ENCODE peak calls at places on chromosomes 12 and 14, in four cellular contexts. P is A549, V is AG04449, E is BJ. D is an unnamed sample.

GRCh38 chr12:95201056-95201670 is 16.1 kb downstream of the FGD6 start:
- DNase-seq in E (no peak), P (peak; percentile 57), V (no peak), D (no peak)

GRCh38 chr12:2194571-2194970 is 141.8 kb downstream of the CACNA1C start:
- DNase-seq in P (no peak), V (no peak), E (no peak), D (no peak)

GRCh38 chr14:103091041-103091882 is 3.3 kb upstream of the EXOC3L4 start:
- DNase-seq in E (no peak), P (peak; percentile 88), V (no peak), D (no peak)

GRCh38 chr12:103196467-103196866 is 239.0 kb downstream of the ASCL1 start:
- DNase-seq in V (no peak), E (no peak), P (no peak), D (no peak)

GRCh38 chr14:23438130-23438893 is 2.9 kb upstream of the MYH7 start:
- DNase-seq in E (no peak), V (no peak), P (no peak), D (no peak)

GRCh38 chr12:89230376-89231101 is 121.8 kb downstream of the DUSP6 start:
- DNase-seq in V (no peak), P (no peak), E (no peak), D (no peak)

GRCh38 chr14:60357551-60357930 is 108.5 kb downstream of the PPM1A start:
- DNase-seq in V (no peak), P (no peak), E (no peak), D (no peak)

GRCh38 chr14:98947911-98948595 is 323.9 kb downstream of the BCL11B start:
- DNase-seq in V (no peak), P (no peak), E (no peak), D (no peak)

GRCh38 chr12:34299802-34300193 is 277.5 kb downstream of the ALG10 start:
- DNase-seq in P (no peak), V (no peak), E (no peak), D (no peak)

GRCh38 chr12:76080729-76081415 is 3.6 kb downstream of the NAP1L1 start:
- DNase-seq in P (peak; percentile 38), E (no peak), V (no peak), D (peak; percentile 27)

GRCh38 chr14:77151245-77151644 is 9.7 kb upstream of the ZDHHC22 start:
- DNase-seq in P (peak; percentile 55), E (no peak), V (no peak), D (no peak)

GRCh38 chr14:77123381-77124344 is 17.9 kb downstream of the ZDHHC22 start:
- DNase-seq in P (no peak), V (no peak), E (no peak), D (no peak)

GRCh38 chr12:120474092-120474960 is 4.8 kb upstream of the SRSF9 start:
- DNase-seq in E (peak; percentile 26), P (peak; percentile 76), V (no peak), D (no peak)

GRCh38 chr12:121533391-121534090 is 47.3 kb downstream of the KDM2B start:
- DNase-seq in E (no peak), P (no peak), V (no peak), D (no peak)

GRCh38 chr12:121536058-121536928 is 44.5 kb downstream of the KDM2B start:
- DNase-seq in E (peak; percentile 39), P (peak; percentile 63), V (no peak), D (peak; percentile 55)

GRCh38 chr12:121534495-121535148 is 46.2 kb downstream of the KDM2B start:
- DNase-seq in P (no peak), V (no peak), E (no peak), D (no peak)

GRCh38 chr12:121536929-121537813 is 43.7 kb downstream of the KDM2B start:
- DNase-seq in P (peak; percentile 79), V (no peak), E (no peak), D (no peak)

DNA sequence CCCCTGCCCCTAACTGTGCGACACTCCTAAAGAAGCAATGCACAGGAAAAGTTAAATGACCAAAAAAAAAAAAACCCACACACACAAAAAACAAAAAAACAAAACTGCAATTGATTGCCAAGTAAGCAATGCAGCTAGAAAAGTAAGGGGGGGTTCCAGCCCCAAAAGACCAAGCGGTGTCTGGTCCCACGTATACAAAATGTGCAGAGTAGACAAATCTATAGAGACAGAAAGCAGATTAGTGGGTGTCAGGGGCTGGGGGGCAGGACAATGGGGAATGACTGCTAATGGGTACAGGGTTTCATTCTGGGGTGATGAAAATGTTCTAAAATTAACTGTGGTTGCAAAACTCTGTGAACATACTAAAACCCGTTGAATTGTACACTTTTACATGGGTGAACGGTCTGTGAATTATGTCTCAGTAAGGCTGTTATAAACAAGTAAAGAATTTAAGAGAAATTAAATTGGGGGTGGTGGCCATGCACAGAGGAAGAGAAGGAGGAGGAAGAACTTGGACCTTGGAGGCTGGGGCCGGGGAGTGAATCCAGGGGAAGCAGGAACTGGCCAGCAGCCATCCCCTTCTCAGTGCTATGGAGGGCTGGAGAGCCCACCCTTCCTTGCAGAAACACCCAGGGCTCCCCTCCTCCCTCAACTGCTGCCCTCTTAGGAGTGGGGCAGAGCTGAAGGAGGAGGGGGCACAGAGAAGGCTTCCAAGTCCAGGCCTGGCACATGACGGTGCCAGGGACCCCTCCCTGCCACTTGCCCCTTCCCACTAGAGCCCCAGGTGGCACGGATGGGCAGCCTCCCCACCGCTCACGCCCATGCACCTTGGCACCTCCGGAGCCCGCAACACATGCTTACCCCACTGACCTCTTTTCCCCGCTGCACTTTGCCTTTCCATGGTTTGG is 45.4 kb downstream of the KDM2B start:
- DNase-seq in P (no peak), V (no peak), E (no peak), D (no peak)
- H3K4me3 ChIP-seq in P (no peak overlapping the region), V (peak overlapping the region; percentile 51), E (peak overlapping the region; percentile 40), D (no peak overlapping the region)

DNA sequence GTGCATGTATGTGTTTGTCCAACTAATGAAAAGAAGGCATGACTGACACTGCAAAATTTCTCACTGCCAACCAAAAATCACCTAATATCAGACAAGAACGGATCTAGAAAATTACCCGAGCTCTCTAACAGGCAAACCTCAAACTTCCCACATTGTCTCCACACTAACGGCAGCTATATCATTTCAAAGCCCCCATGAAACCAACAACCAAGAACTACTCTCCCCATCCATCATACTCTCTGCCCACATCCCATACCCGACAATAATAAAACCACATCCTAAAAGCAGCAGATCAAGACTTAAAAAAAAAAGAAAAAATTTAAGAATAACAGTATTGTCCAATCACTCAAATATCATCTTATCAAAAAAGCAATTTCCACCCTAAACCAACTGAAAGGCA is 227.0 kb downstream of the CEP128 start:
- DNase-seq in V (no peak), E (no peak), P (no peak), D (peak; percentile 97)
- H3K4me3 ChIP-seq in V (no peak overlapping the region), E (no peak overlapping the region), P (no peak overlapping the region), D (peak overlapping the region; percentile 20)

GRCh38 chr12:99234702-99235101 is 412.9 kb upstream of the GARIN6 start:
- DNase-seq in E (no peak), P (no peak), V (no peak), D (no peak)
- H3K4me3 ChIP-seq in E (no peak overlapping the region), P (no peak overlapping the region), V (no peak overlapping the region), D (no peak overlapping the region)

DNA sequence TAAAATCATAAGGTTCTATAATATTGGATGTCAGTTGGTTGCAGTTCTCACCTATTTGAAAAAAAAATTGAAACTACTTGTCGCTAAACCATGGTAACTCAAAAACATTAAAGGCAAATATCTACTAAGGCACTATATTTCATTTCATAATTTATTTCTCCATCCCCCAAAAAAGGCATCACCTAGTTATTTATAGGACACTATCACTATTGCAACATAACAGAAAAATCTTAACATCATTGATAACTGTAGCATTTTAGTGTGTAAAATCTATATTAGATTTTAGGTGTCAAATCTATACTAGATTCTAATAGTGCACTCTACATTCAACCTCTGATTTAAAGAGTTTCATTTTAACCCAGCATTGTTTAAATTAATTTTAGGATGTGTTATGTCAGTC is 1.7 kb downstream of the SPTSSA start:
- DNase-seq in P (no peak), E (no peak), V (no peak), D (no peak)
- H3K4me3 ChIP-seq in P (peak overlapping the region; percentile 79), E (peak overlapping the region; percentile 6), V (peak overlapping the region; percentile 84), D (no peak overlapping the region)

GRCh38 chr12:130978785-130979184 is 25.1 kb downstream of the ADGRD1 start:
- DNase-seq in P (no peak), E (no peak), V (no peak), D (no peak)

GRCh38 chr12:130983328-130984017 is 29.8 kb downstream of the ADGRD1 start:
- DNase-seq in P (no peak), V (no peak), E (no peak), D (no peak)

GRCh38 chr12:130982565-130983225 is 29.0 kb downstream of the ADGRD1 start:
- DNase-seq in P (no peak), V (no peak), E (no peak), D (no peak)

GRCh38 chr12:130981947-130982346 is 28.2 kb downstream of the ADGRD1 start:
- DNase-seq in V (no peak), P (no peak), E (no peak), D (no peak)

DNA sequence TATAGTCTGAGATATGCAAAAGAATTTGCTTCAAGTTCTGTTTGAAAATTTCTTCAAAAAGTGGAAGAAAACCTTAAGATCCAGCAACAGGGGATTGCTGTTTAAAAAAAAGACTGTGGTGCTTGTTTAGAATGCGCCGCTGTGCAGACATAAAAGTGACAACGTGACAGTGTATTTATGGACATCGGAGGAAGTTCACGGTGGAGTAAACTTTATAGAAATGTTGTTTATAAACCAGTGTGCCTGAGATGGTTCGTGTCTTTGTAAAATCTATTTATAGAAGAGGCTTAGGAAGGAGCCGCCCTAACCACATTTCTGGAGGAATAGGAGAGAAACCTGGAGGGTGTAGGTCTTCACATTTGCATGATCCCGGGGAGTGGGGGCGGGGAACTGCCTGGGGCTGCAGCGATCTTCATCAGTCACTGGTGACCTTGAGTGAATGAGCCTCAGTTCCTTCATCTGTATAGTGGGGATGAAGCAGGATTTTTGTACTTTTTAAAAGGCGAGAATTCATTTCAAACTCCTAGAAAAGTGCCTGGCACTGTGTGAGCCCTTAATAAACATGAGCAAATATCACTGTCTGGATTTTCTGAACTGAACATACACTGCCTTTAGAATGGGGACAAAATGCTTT is 27.6 kb downstream of the ADGRD1 start:
- DNase-seq in V (no peak), E (peak; percentile 47), P (no peak), D (no peak)
- H3K4me3 ChIP-seq in V (no peak overlapping the region), E (no peak overlapping the region), P (no peak overlapping the region), D (no peak overlapping the region)

GRCh38 chr12:92055877-92056276 is 89.8 kb downstream of the BTG1 start:
- DNase-seq in V (no peak), E (no peak), P (no peak), D (no peak)
- H3K4me3 ChIP-seq in V (no peak overlapping the region), E (no peak overlapping the region), P (no peak overlapping the region), D (no peak overlapping the region)

DNA sequence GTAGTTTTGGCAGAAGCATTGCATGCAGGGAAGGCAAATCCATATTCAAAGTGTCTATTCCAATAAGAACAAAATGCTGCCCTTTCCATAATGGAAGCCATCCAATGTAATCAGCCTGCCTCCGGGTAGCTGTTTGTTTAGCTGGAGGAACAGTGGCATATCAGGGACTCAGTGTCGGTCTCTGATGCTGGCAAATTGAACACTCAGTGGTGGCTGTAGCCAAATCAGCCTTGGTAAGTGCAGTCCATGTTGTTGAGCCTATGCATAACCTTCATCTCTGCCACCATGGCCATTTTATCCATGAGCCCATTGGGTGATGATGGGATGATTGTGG is 147.8 kb upstream of the MAX start:
- DNase-seq in P (no peak), V (no peak), E (no peak), D (no peak)
- H3K4me3 ChIP-seq in P (no peak overlapping the region), V (no peak overlapping the region), E (no peak overlapping the region), D (no peak overlapping the region)

D was measured in Jurkat, Clone E6-1.